ENCODE peak calls at places on chromosome 2, in four cellular contexts. C is endothelial cell; A is activated T-cell treated with anti-CD3 and anti-CD28 coated beads, Interleukin-2, amount 50 U/mL, for 72 hours; N is cardiac fibroblast. G is an unnamed sample.

GRCh38 chr2:131044078-131044756 is 49.0 kb downstream of the FAM168B start:
- DNase-seq in C (no peak), A (no peak), N (no peak), G (no peak)

GRCh38 chr2:54757496-54757895 is 34.0 kb downstream of the EML6 start:
- DNase-seq in N (peak), C (peak), A (peak), G (no peak)

GRCh38 chr2:127104881-127105655 is 1.9 kb downstream of the BIN1 start:
- DNase-seq in N (no peak), A (no peak), C (no peak), G (no peak)

GRCh38 chr2:239534581-239535412 is 134.0 kb upstream of the HDAC4 start:
- DNase-seq in A (no peak), N (no peak), C (no peak), G (no peak)

GRCh38 chr2:11521730-11522129 is 12.1 kb upstream of the GREB1 start:
- DNase-seq in A (no peak), C (no peak), N (no peak), G (no peak)

GRCh38 chr2:234291765-234292204 is 205.1 kb downstream of the ARL4C start:
- DNase-seq in C (no peak), N (peak), A (peak), G (no peak)

GRCh38 chr2:59575191-59575590 is 978.3 kb downstream of the BCL11A start:
- DNase-seq in N (no peak), C (no peak), A (no peak), G (no peak)

GRCh38 chr2:207311316-207312005 is 145.7 kb upstream of the KLF7 start:
- DNase-seq in N (peak), A (peak), C (no peak), G (no peak)

GRCh38 chr2:69177785-69178636 is 165.0 kb downstream of the ANTXR1 start:
- DNase-seq in C (peak), N (peak), A (no peak), G (peak)